ENCODE peak calls at places on chromosomes 12 and 14, in seven cellular contexts. One of them, this sample, is unnamed.

GRCh38 chr12:126210448-126210847 is 1145.2 kb downstream of the AACS start:
- DNase-seq in heart left ventricle: no peak
- DNase-seq in thoracic aorta: no peak
- DNase-seq in stomach: no peak
- DNase-seq in spleen: no peak
- DNase-seq in OCI-LY7: no peak
- DNase-seq in CD8-positive, alpha-beta T cell: no peak
- DNase-seq in this sample: no peak

GRCh38 chr12:48765753-48766162 is 23.1 kb downstream of the ADCY6 start:
- DNase-seq in spleen: peak
- DNase-seq in CD8-positive, alpha-beta T cell: no peak
- DNase-seq in stomach: no peak
- DNase-seq in thoracic aorta: no peak
- DNase-seq in OCI-LY7: no peak
- DNase-seq in heart left ventricle: no peak
- DNase-seq in this sample: peak

GRCh38 chr14:96299441-96299840 is 43.4 kb downstream of the BDKRB1 start:
- DNase-seq in spleen: no peak
- DNase-seq in stomach: no peak
- DNase-seq in heart left ventricle: no peak
- DNase-seq in thoracic aorta: no peak
- DNase-seq in CD8-positive, alpha-beta T cell: no peak
- DNase-seq in OCI-LY7: no peak
- DNase-seq in this sample: no peak

GRCh38 chr12:80821513-80822000 is 104.8 kb downstream of the MYF5 start:
- DNase-seq in stomach: no peak
- DNase-seq in OCI-LY7: peak
- DNase-seq in spleen: no peak
- DNase-seq in heart left ventricle: no peak
- DNase-seq in thoracic aorta: no peak
- DNase-seq in CD8-positive, alpha-beta T cell: no peak
- DNase-seq in this sample: no peak

GRCh38 chr14:50383618-50384225 is 13.0 kb downstream of the CDKL1 start:
- DNase-seq in OCI-LY7: no peak
- DNase-seq in heart left ventricle: no peak
- DNase-seq in stomach: no peak
- DNase-seq in thoracic aorta: no peak
- DNase-seq in spleen: no peak
- DNase-seq in CD8-positive, alpha-beta T cell: no peak
- DNase-seq in this sample: peak

GRCh38 chr12:84508325-84508861 is 404.2 kb downstream of the SLC6A15 start:
- DNase-seq in spleen: no peak
- DNase-seq in stomach: no peak
- DNase-seq in OCI-LY7: no peak
- DNase-seq in thoracic aorta: no peak
- DNase-seq in CD8-positive, alpha-beta T cell: no peak
- DNase-seq in heart left ventricle: no peak
- DNase-seq in this sample: peak

GRCh38 chr12:29726321-29726692 is 57.4 kb downstream of the TMTC1 start:
- DNase-seq in OCI-LY7: no peak
- DNase-seq in heart left ventricle: no peak
- DNase-seq in spleen: no peak
- DNase-seq in thoracic aorta: no peak
- DNase-seq in stomach: no peak
- DNase-seq in CD8-positive, alpha-beta T cell: no peak
- DNase-seq in this sample: peak

GRCh38 chr14:29926701-29927595 is 699 bp downstream of the PRKD1 start:
- DNase-seq in thoracic aorta: no peak
- DNase-seq in spleen: peak
- DNase-seq in stomach: peak
- DNase-seq in CD8-positive, alpha-beta T cell: no peak
- DNase-seq in OCI-LY7: no peak
- DNase-seq in heart left ventricle: peak
- DNase-seq in this sample: peak

GRCh38 chr12:110590806-110591326 is 7.7 kb upstream of the PPTC7 start:
- DNase-seq in OCI-LY7: peak
- DNase-seq in heart left ventricle: no peak
- DNase-seq in spleen: no peak
- DNase-seq in thoracic aorta: no peak
- DNase-seq in CD8-positive, alpha-beta T cell: no peak
- DNase-seq in stomach: no peak
- DNase-seq in this sample: peak

GRCh38 chr12:50066402-50066801 is 9.0 kb downstream of the ASIC1 start:
- DNase-seq in spleen: no peak
- DNase-seq in heart left ventricle: no peak
- DNase-seq in CD8-positive, alpha-beta T cell: no peak
- DNase-seq in OCI-LY7: no peak
- DNase-seq in stomach: no peak
- DNase-seq in thoracic aorta: peak
- DNase-seq in this sample: peak

GRCh38 chr14:73713206-73713803 is 879 bp downstream of the PNMA1 start:
- DNase-seq in thoracic aorta: no peak
- DNase-seq in spleen: no peak
- DNase-seq in stomach: no peak
- DNase-seq in OCI-LY7: no peak
- DNase-seq in heart left ventricle: no peak
- DNase-seq in CD8-positive, alpha-beta T cell: no peak
- DNase-seq in this sample: no peak

GRCh38 chr12:130132831-130133635 is 29.2 kb upstream of the FZD10 start:
- DNase-seq in OCI-LY7: no peak
- DNase-seq in heart left ventricle: no peak
- DNase-seq in CD8-positive, alpha-beta T cell: no peak
- DNase-seq in spleen: no peak
- DNase-seq in thoracic aorta: no peak
- DNase-seq in stomach: no peak
- DNase-seq in this sample: no peak

GRCh38 chr14:75126121-75126544 is 715 bp downstream of the NEK9 start:
- DNase-seq in CD8-positive, alpha-beta T cell: no peak
- DNase-seq in spleen: no peak
- DNase-seq in OCI-LY7: peak
- DNase-seq in stomach: no peak
- DNase-seq in thoracic aorta: no peak
- DNase-seq in heart left ventricle: no peak
- DNase-seq in this sample: no peak

GRCh38 chr12:32515137-32515860 is 115.9 kb downstream of the FGD4 start:
- DNase-seq in thoracic aorta: no peak
- DNase-seq in heart left ventricle: no peak
- DNase-seq in stomach: no peak
- DNase-seq in spleen: no peak
- DNase-seq in OCI-LY7: peak
- DNase-seq in CD8-positive, alpha-beta T cell: no peak
- DNase-seq in this sample: no peak

GRCh38 chr12:112978163-112979081 is at the start of gene OAS2:
- DNase-seq in CD8-positive, alpha-beta T cell: peak
- DNase-seq in stomach: peak
- DNase-seq in heart left ventricle: peak
- DNase-seq in OCI-LY7: peak
- DNase-seq in spleen: peak
- DNase-seq in thoracic aorta: no peak
- DNase-seq in this sample: peak

GRCh38 chr12:112979281-112979680 is 962 bp downstream of the OAS2 start:
- DNase-seq in thoracic aorta: no peak
- DNase-seq in heart left ventricle: peak
- DNase-seq in OCI-LY7: peak
- DNase-seq in spleen: peak
- DNase-seq in CD8-positive, alpha-beta T cell: peak
- DNase-seq in stomach: peak
- DNase-seq in this sample: no peak

GRCh38 chr12:112977641-112978040 is 678 bp upstream of the OAS2 start:
- DNase-seq in CD8-positive, alpha-beta T cell: no peak
- DNase-seq in OCI-LY7: no peak
- DNase-seq in heart left ventricle: no peak
- DNase-seq in thoracic aorta: no peak
- DNase-seq in spleen: no peak
- DNase-seq in stomach: no peak
- DNase-seq in this sample: no peak

GRCh38 chr12:112974904-112975303 is 3.4 kb upstream of the OAS2 start:
- DNase-seq in OCI-LY7: no peak
- DNase-seq in heart left ventricle: no peak
- DNase-seq in CD8-positive, alpha-beta T cell: no peak
- DNase-seq in spleen: no peak
- DNase-seq in thoracic aorta: no peak
- DNase-seq in stomach: no peak
- DNase-seq in this sample: no peak

DNA sequence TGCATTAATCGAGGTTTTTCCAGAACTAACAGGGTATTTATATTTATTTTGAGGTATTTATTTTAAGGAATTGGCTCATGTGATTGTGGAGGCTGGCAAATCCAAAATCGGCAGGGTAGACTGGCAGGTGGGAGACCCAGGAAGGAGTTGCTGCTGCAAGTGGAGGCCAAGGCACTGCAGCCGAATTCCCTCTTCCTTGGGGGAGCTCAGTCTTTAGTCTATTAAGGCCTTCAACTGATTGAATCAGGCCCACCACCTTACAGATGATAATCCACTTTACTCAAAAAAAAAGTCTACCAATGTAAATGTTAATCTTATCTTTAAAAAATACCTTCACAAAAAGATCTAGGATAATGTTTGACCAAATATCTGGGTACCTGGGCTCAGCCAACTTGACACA is 1.2 kb upstream of the OAS2 start:
- DNase-seq in CD8-positive, alpha-beta T cell: no peak
- DNase-seq in thoracic aorta: no peak
- DNase-seq in heart left ventricle: no peak
- DNase-seq in stomach: no peak
- DNase-seq in spleen: no peak
- DNase-seq in OCI-LY7: no peak
- DNase-seq in this sample: no peak
- H3K4me3 ChIP-seq in CD8-positive, alpha-beta T cell: no peak
- H3K4me3 ChIP-seq in thoracic aorta: no peak
- H3K4me3 ChIP-seq in heart left ventricle: no peak
- H3K4me3 ChIP-seq in stomach: peak
- H3K4me3 ChIP-seq in spleen: no peak
- H3K4me3 ChIP-seq in OCI-LY7: no peak
- H3K4me3 ChIP-seq in this sample: no peak

GRCh38 chr14:64158608-64159007 is 135.6 kb downstream of the ESR2 start:
- DNase-seq in thoracic aorta: no peak
- DNase-seq in spleen: no peak
- DNase-seq in CD8-positive, alpha-beta T cell: no peak
- DNase-seq in heart left ventricle: no peak
- DNase-seq in OCI-LY7: no peak
- DNase-seq in stomach: no peak
- DNase-seq in this sample: no peak

GRCh38 chr14:64159588-64159987 is 134.6 kb downstream of the ESR2 start:
- DNase-seq in OCI-LY7: no peak
- DNase-seq in thoracic aorta: no peak
- DNase-seq in heart left ventricle: no peak
- DNase-seq in stomach: no peak
- DNase-seq in spleen: no peak
- DNase-seq in CD8-positive, alpha-beta T cell: no peak
- DNase-seq in this sample: no peak
- TF ChIP-seq CTCF in OCI-LY7: peak
- TF ChIP-seq CTCF in thoracic aorta: no peak
- TF ChIP-seq CTCF in heart left ventricle: peak
- TF ChIP-seq CTCF in stomach: no peak
- TF ChIP-seq CTCF in spleen: peak
- TF ChIP-seq CTCF in CD8-positive, alpha-beta T cell: no peak
- TF ChIP-seq CTCF in this sample: peak

GRCh38 chr12:24599737-24600136 is 349.2 kb downstream of the BCAT1 start:
- DNase-seq in spleen: no peak
- DNase-seq in heart left ventricle: no peak
- DNase-seq in OCI-LY7: peak
- DNase-seq in stomach: no peak
- DNase-seq in thoracic aorta: no peak
- DNase-seq in CD8-positive, alpha-beta T cell: no peak
- DNase-seq in this sample: no peak

GRCh38 chr12:24600996-24601395 is 347.9 kb downstream of the BCAT1 start:
- DNase-seq in OCI-LY7: peak
- DNase-seq in CD8-positive, alpha-beta T cell: no peak
- DNase-seq in stomach: no peak
- DNase-seq in spleen: no peak
- DNase-seq in thoracic aorta: no peak
- DNase-seq in heart left ventricle: no peak
- DNase-seq in this sample: peak

GRCh38 chr12:24603371-24603770 is 345.5 kb downstream of the BCAT1 start:
- DNase-seq in heart left ventricle: no peak
- DNase-seq in thoracic aorta: no peak
- DNase-seq in OCI-LY7: no peak
- DNase-seq in stomach: no peak
- DNase-seq in spleen: no peak
- DNase-seq in CD8-positive, alpha-beta T cell: no peak
- DNase-seq in this sample: no peak

GRCh38 chr12:24596768-24597388 is 352.0 kb downstream of the BCAT1 start:
- DNase-seq in thoracic aorta: no peak
- DNase-seq in stomach: no peak
- DNase-seq in OCI-LY7: peak
- DNase-seq in CD8-positive, alpha-beta T cell: no peak
- DNase-seq in heart left ventricle: no peak
- DNase-seq in spleen: no peak
- DNase-seq in this sample: peak

DNA sequence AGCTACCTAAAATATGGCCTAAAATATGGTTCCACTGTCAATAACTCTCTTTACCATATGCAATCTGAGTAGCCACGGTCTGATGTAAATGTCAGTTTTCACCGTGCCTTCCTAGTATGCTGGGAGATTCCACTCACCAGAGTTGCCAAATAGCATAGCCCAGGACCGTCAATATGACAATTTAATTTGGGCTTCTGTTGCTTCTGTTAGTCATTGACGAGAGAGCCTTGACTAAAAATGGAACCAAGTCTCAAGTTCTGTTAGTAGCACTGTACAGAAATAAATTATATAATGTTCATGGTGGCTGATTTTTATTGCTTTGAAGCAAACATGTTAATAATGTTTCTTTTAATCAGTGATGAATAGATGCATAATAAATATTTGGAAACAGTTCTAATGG is 348.3 kb downstream of the BCAT1 start:
- DNase-seq in spleen: no peak
- DNase-seq in stomach: no peak
- DNase-seq in OCI-LY7: no peak
- DNase-seq in heart left ventricle: no peak
- DNase-seq in CD8-positive, alpha-beta T cell: no peak
- DNase-seq in thoracic aorta: no peak
- DNase-seq in this sample: no peak
- H3K4me3 ChIP-seq in spleen: no peak
- H3K4me3 ChIP-seq in stomach: no peak
- H3K4me3 ChIP-seq in OCI-LY7: no peak
- H3K4me3 ChIP-seq in heart left ventricle: no peak
- H3K4me3 ChIP-seq in CD8-positive, alpha-beta T cell: no peak
- H3K4me3 ChIP-seq in thoracic aorta: no peak
- H3K4me3 ChIP-seq in this sample: no peak

GRCh38 chr12:113002676-113003075 is 24.4 kb downstream of the OAS2 start:
- DNase-seq in stomach: no peak
- DNase-seq in CD8-positive, alpha-beta T cell: no peak
- DNase-seq in spleen: no peak
- DNase-seq in OCI-LY7: no peak
- DNase-seq in thoracic aorta: no peak
- DNase-seq in heart left ventricle: no peak
- DNase-seq in this sample: no peak

GRCh38 chr12:113003631-113004030 is 25.3 kb downstream of the OAS2 start:
- DNase-seq in heart left ventricle: no peak
- DNase-seq in stomach: no peak
- DNase-seq in thoracic aorta: no peak
- DNase-seq in OCI-LY7: no peak
- DNase-seq in spleen: no peak
- DNase-seq in CD8-positive, alpha-beta T cell: no peak
- DNase-seq in this sample: no peak

GRCh38 chr12:113006641-113007040 is 28.3 kb downstream of the OAS2 start:
- DNase-seq in stomach: no peak
- DNase-seq in heart left ventricle: no peak
- DNase-seq in thoracic aorta: no peak
- DNase-seq in OCI-LY7: no peak
- DNase-seq in spleen: no peak
- DNase-seq in CD8-positive, alpha-beta T cell: no peak
- DNase-seq in this sample: no peak

GRCh38 chr12:113007166-113007565 is 28.8 kb downstream of the OAS2 start:
- DNase-seq in CD8-positive, alpha-beta T cell: no peak
- DNase-seq in stomach: no peak
- DNase-seq in heart left ventricle: no peak
- DNase-seq in spleen: no peak
- DNase-seq in thoracic aorta: no peak
- DNase-seq in OCI-LY7: no peak
- DNase-seq in this sample: peak

GRCh38 chr12:113005759-113006158 is 27.4 kb downstream of the OAS2 start:
- DNase-seq in stomach: no peak
- DNase-seq in CD8-positive, alpha-beta T cell: no peak
- DNase-seq in heart left ventricle: no peak
- DNase-seq in thoracic aorta: no peak
- DNase-seq in spleen: no peak
- DNase-seq in OCI-LY7: peak
- DNase-seq in this sample: no peak
- TF ChIP-seq CTCF in stomach: no peak
- TF ChIP-seq CTCF in CD8-positive, alpha-beta T cell: no peak
- TF ChIP-seq CTCF in heart left ventricle: no peak
- TF ChIP-seq CTCF in thoracic aorta: no peak
- TF ChIP-seq CTCF in spleen: no peak
- TF ChIP-seq CTCF in OCI-LY7: peak
- TF ChIP-seq CTCF in this sample: peak